ENCODE peak calls at places on chromosomes 4 and X, in seven cellular contexts. F is CD8-positive, alpha-beta T cell; N is CD4-positive, alpha-beta memory T cell; J is ovary; V is upper lobe of left lung; D is A673; G is psoas muscle. L is an unnamed sample.

GRCh38 chr4:141388483-141388882 is 167.8 kb downstream of the ZNF330 start:
- DNase-seq in F (no peak), N (no peak), J (no peak), V (no peak), D (no peak), G (no peak), L (no peak)

GRCh38 chr4:15754323-15754722 is 23.8 kb upstream of the CD38 start:
- DNase-seq in F (no peak), N (peak; percentile 57), J (no peak), V (no peak), D (no peak), G (no peak), L (no peak)

GRCh38 chrX:69069086-69069445 is 96.2 kb downstream of the PJA1 start:
- DNase-seq in F (no peak), N (no peak), J (no peak), V (no peak), D (no peak), G (no peak), L (no peak)

GRCh38 chrX:724256-724655 is 93.7 kb downstream of the SHOX start:
- DNase-seq in F (no peak), N (no peak), J (no peak), V (no peak), D (peak; percentile 4), G (no peak), L (no peak)

GRCh38 chr4:954211-955020 is 19.0 kb downstream of the DGKQ start:
- DNase-seq in F (no peak), N (no peak), J (no peak), V (no peak), D (no peak), G (no peak), L (no peak)

GRCh38 chrX:105463483-105463882 is 243.0 kb upstream of the TEX13A start:
- DNase-seq in F (no peak), N (no peak), J (no peak), V (no peak), D (no peak), G (no peak), L (no peak)

GRCh38 chrX:147565239-147565638 is 346.5 kb upstream of the FMR1 start:
- DNase-seq in F (no peak), N (no peak), J (no peak), V (no peak), D (no peak), G (no peak), L (no peak)

GRCh38 chrX:153650959-153651358 is 4.0 kb downstream of the DUSP9 start:
- DNase-seq in F (no peak), N (no peak), J (no peak), V (no peak), D (no peak), G (no peak), L (no peak)

GRCh38 chr4:2684486-2684885 is 71.7 kb downstream of the TNIP2 start:
- DNase-seq in F (no peak), N (no peak), J (no peak), V (no peak), D (no peak), G (no peak), L (no peak)

DNA sequence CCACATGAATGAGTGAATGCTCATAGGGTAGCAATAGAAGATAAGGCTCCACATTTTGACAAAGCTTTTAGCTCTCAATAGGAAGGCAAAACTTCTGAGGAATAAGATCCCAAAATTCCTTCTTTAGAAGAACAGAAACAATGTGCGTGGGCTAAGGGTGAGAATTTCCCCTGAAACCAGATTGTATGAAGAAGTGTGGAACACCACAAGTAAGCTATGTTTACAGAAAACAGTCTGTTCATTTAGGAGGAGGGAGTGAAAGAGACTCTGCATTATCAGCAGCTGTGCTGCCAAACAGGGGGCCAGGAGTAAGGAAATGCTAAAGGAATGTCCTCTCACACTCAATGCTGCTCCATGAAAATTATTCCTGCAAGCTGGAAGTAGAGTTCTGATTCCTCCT is 851.6 kb downstream of the CENPC start:
- DNase-seq in F (no peak), N (no peak), J (no peak), V (no peak), D (no peak), G (no peak), L (no peak)
- H3K4me1 ChIP-seq in F (no peaks in the 10 kb centered on the region), N (no peaks in the 10 kb centered on the region), J (no peaks in the 10 kb centered on the region), V (no peaks in the 10 kb centered on the region), D (no peaks in the 10 kb centered on the region), G (no peaks in the 10 kb centered on the region), L (no peaks in the 10 kb centered on the region)

GRCh38 chr4:68272860-68273259 is 27.4 kb upstream of the TMPRSS11B start:
- DNase-seq in F (no peak), N (no peak), J (no peak), V (no peak), D (no peak), G (no peak), L (no peak)
- H3K4me1 ChIP-seq in F (no peaks in the 10 kb centered on the region), N (no peaks in the 10 kb centered on the region), J (no peaks in the 10 kb centered on the region), V (peaks cover under 1% of the 10 kb centered on the region), D (no peaks in the 10 kb centered on the region), G (no peaks in the 10 kb centered on the region), L (no peaks in the 10 kb centered on the region)

GRCh38 chr4:75724867-75725724 is 719 bp downstream of the USO1 start:
- DNase-seq in F (peak; percentile 5), N (peak; percentile 30), J (peak; percentile 76), V (peak; percentile 92), D (peak; percentile 49), G (peak; percentile 80), L (peak; percentile 23)
- H3K4me1 ChIP-seq in F (peaks cover 32% of the 10 kb centered on the region), N (peaks cover 56% of the 10 kb centered on the region), J (peaks cover 9% of the 10 kb centered on the region), V (peaks cover 19% of the 10 kb centered on the region), D (no peaks in the 10 kb centered on the region), G (peaks cover 45% of the 10 kb centered on the region), L (peaks cover 15% of the 10 kb centered on the region)

DNA sequence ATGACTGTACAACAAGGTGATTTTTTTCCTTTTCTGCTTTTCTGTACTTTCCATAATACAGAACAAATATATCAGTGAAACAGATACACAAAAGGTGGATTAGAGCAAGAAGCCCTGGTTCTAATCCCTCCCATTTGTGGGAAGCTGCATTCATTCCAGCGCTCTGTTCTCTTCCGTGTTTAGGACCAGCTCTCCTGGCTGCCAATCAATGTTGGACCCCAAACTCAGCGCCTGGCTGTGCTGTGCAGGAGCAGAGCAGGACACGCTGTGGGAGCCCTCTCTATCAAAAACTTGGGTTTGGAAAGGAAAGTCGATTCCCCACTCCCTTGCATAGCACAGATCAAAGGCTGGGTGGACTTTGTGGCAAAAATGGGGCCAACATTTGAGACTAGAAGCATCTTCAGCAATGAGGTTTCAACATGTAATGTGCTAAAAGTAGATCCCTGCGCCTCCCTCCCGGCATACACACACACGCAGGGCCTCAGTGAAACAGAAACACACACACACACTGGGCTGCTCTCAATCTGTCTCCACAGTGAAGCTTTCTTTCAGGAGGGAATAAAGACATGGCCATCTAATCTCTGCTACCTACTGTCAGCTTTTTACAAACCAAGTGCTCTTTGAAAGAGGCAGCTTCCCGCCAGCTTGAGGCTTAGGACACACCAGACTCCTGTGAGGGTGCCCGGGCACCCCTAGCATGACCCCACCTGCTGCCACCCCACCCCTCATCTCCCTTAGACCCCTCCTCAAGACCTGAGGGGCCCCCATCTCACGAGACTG is 12.2 kb downstream of the WDR1 start:
- DNase-seq in F (no peak), N (no peak), J (no peak), V (no peak), D (no peak), G (no peak), L (no peak)
- H3K4me1 ChIP-seq in F (peaks cover 97% of the 10 kb centered on the region), N (peaks cover 97% of the 10 kb centered on the region), J (peaks cover 37% of the 10 kb centered on the region), V (peaks cover 59% of the 10 kb centered on the region), D (no peaks in the 10 kb centered on the region), G (peaks cover 99% of the 10 kb centered on the region), L (peaks cover 74% of the 10 kb centered on the region)

GRCh38 chrX:128616933-128617332 is 564.7 kb upstream of the ACTRT1 start:
- DNase-seq in F (no peak), N (no peak), J (no peak), V (no peak), D (peak; percentile 55), G (no peak), L (no peak)
- H3K4me1 ChIP-seq in F (no peaks in the 10 kb centered on the region), N (no peaks in the 10 kb centered on the region), J (no peaks in the 10 kb centered on the region), V (no peaks in the 10 kb centered on the region), D (no peaks in the 10 kb centered on the region), G (no peaks in the 10 kb centered on the region), L (no peaks in the 10 kb centered on the region)

GRCh38 chr4:41360911-41361830 is 104.4 kb downstream of the UCHL1 start:
- DNase-seq in F (no peak), N (no peak), J (peak; percentile 28), V (peak; percentile 80), D (peak; percentile 53), G (peak; percentile 63), L (no peak)
- H3K4me1 ChIP-seq in F (no peaks in the 10 kb centered on the region), N (no peaks in the 10 kb centered on the region), J (peaks cover 6% of the 10 kb centered on the region), V (peaks cover 7% of the 10 kb centered on the region), D (no peaks in the 10 kb centered on the region), G (peaks cover 34% of the 10 kb centered on the region), L (peaks cover 8% of the 10 kb centered on the region)

DNA sequence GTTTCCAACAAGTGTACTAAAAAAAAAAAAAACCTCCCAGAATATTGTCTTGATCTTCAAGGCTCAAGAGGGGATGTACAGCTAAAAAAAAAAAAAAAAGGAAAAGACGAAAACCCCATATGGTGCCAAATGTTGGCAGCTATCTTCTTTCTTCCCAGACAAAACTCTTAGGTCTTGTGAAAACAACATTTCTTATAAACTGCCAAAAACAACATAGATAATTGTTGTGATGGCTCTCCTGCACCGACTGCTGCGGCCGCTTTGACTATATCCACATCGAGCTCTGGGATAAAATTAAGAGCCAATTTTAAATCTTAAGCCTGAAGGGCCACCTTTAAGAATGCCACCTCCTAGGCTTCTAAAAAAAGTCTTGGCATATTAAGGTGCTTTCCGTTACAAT is 23.5 kb downstream of the PDGFC start:
- DNase-seq in F (no peak), N (no peak), J (no peak), V (no peak), D (no peak), G (no peak), L (no peak)
- H3K4me1 ChIP-seq in F (no peaks in the 10 kb centered on the region), N (no peaks in the 10 kb centered on the region), J (peaks cover 14% of the 10 kb centered on the region), V (peaks cover 9% of the 10 kb centered on the region), D (peaks cover 91% of the 10 kb centered on the region), G (peaks cover 77% of the 10 kb centered on the region), L (peaks cover 26% of the 10 kb centered on the region)

DNA sequence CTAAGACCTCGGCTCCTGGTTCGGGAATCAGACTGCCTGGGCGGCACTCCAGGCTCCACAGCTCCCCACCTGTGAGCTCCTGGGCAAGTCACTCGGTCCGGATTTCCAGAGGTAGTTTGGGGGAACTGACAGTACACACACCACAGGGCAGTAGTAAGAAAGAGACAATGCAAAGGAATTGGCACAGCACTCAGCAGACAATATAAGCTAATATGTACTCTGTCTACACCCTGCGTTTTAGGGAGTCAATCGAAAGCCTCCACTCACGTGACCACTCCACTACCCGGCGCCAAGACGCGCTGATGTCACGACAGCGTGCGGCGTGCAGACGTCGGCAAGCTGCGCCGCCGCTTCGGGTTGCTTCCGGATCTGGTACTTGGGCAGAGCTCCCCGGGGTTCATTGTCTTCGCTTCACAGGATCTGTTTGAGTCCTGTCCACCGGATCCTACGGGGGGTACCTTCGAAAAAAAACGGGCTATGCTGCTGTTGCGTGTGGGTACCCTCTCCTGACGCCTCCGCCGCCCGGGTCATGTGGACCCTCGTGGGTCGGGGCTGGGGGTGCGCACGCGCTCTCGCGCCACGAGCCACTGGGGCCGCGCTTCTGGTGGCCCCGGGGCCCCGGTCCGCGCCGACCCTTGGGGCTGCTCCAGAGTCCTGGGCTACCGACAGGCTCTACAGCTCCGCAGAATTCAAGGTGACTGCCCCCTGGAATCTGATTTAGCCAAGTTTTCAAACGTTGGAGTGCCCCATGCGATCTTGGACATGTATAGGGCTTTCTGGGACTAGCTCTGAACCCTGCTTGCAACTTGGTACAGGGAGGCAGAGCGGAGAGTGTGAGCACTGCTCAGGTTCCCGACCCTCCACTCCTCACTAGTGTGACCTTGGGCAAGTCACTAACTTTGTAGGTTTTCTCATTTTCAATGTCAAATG is at the start of gene GUF1:
- DNase-seq in F (peak; percentile 78), N (peak; percentile 91), J (peak; percentile 85), V (peak; percentile 97), D (peak; percentile 95), G (peak; percentile 91), L (peak; percentile 79)
- H3K4me1 ChIP-seq in F (peaks cover 20% of the 10 kb centered on the region), N (peaks cover 29% of the 10 kb centered on the region), J (no peaks in the 10 kb centered on the region), V (peaks cover 17% of the 10 kb centered on the region), D (peaks cover 15% of the 10 kb centered on the region), G (peaks cover 27% of the 10 kb centered on the region), L (peaks cover 13% of the 10 kb centered on the region)

L was measured in HCT116.